ENCODE peak calls at places on chromosomes 2 and 18, in eight cellular contexts. B is stimulated activated CD4-positive, alpha-beta T cell treated with anti-CD3 and anti-CD28 coated beads, Interleukin-2, amount 100 ng/mL, for 24 hours; F is non-pigmented ciliary epithelial cell; U is ovary; S is astrocyte of the cerebellum; I is fibroblast of mammary gland; E is astrocyte of the spinal cord; Y is PC-3. J is an unnamed sample.

GRCh38 chr2:9332853-9333245 is 90.5 kb downstream of the ITGB1BP1 start:
- DNase-seq in S (no peak), E (no peak), B (no peak), F (no peak), Y (no peak), I (no peak), U (no peak), J (no peak)

GRCh38 chr2:129879614-129880180 is 99.8 kb upstream of the RAB6C start:
- DNase-seq in E (no peak), Y (no peak), I (no peak), B (no peak), U (no peak), F (no peak), S (no peak), J (no peak)

GRCh38 chr2:43107679-43108078 is 118.7 kb downstream of the ZFP36L2 start:
- DNase-seq in B (no peak), F (no peak), E (no peak), I (no peak), U (no peak), Y (no peak), S (no peak), J (peak)

GRCh38 chr2:40439473-40439872 is 12.4 kb downstream of the SLC8A1 start:
- DNase-seq in B (no peak), U (no peak), F (no peak), I (peak), Y (peak), E (peak), S (no peak), J (no peak)

GRCh38 chr2:196823750-196824149 is 14.6 kb upstream of the C2orf66 start:
- DNase-seq in B (no peak), E (peak), U (no peak), I (peak), Y (peak), F (peak), S (no peak), J (no peak)

GRCh38 chr18:74459877-74460276 is 2.8 kb upstream of the DIPK1C start:
- DNase-seq in U (no peak), Y (no peak), I (no peak), F (no peak), B (no peak), S (no peak), E (no peak), J (no peak)

GRCh38 chr2:239321596-239322413 is 79.0 kb downstream of the HDAC4 start:
- DNase-seq in U (peak), Y (no peak), I (no peak), F (no peak), E (no peak), B (peak), S (no peak), J (peak)

GRCh38 chr2:165624139-165624803 is 154.8 kb downstream of the CSRNP3 start:
- DNase-seq in Y (no peak), E (no peak), U (no peak), F (no peak), I (no peak), S (no peak), B (no peak), J (no peak)

GRCh38 chr18:8496186-8496585 is 113.1 kb upstream of the RAB12 start:
- DNase-seq in Y (no peak), I (no peak), E (peak), B (no peak), S (peak), U (no peak), F (no peak), J (no peak)

GRCh38 chr18:61949946-61950345 is 57.1 kb upstream of the RNF152 start:
- DNase-seq in U (no peak), F (peak), S (no peak), B (no peak), E (peak), I (peak), Y (no peak), J (no peak)

GRCh38 chr2:150526827-150527226 is 39.4 kb upstream of the RND3 start:
- DNase-seq in I (peak), S (peak), Y (peak), U (no peak), B (no peak), E (peak), F (peak), J (no peak)

GRCh38 chr2:7595181-7595580 is 678.0 kb downstream of the RNF144A start:
- DNase-seq in S (no peak), E (no peak), I (no peak), B (no peak), U (no peak), F (no peak), Y (no peak), J (no peak)

GRCh38 chr2:202870431-202871160 is 970 bp downstream of the ICA1L start:
- DNase-seq in E (peak), I (peak), S (no peak), U (peak), Y (peak), F (no peak), B (peak), J (peak)

GRCh38 chr2:147425437-147426038 is 419.3 kb upstream of the ACVR2A start:
- DNase-seq in I (no peak), F (no peak), B (no peak), U (no peak), E (no peak), Y (no peak), S (no peak), J (no peak)

J was measured in spleen.